ENCODE peak calls at places on chromosomes 2 and 18, in four cellular contexts. One of them, this sample, is unnamed.

GRCh38 chr2:224904390-224904789 is 137.9 kb downstream of the DOCK10 start:
- DNase-seq in right cardiac atrium: no peak
- DNase-seq in esophagus squamous epithelium: no peak
- DNase-seq in mammary epithelial cell: peak
- DNase-seq in this sample: no peak

GRCh38 chr2:54520687-54521086 is 64.6 kb downstream of the SPTBN1 start:
- DNase-seq in right cardiac atrium: no peak
- DNase-seq in esophagus squamous epithelium: no peak
- DNase-seq in mammary epithelial cell: peak
- DNase-seq in this sample: no peak

GRCh38 chr18:9082763-9083510 is 19.6 kb upstream of the NDUFV2 start:
- DNase-seq in right cardiac atrium: no peak
- DNase-seq in esophagus squamous epithelium: no peak
- DNase-seq in mammary epithelial cell: no peak
- DNase-seq in this sample: no peak

GRCh38 chr18:78766651-78767533 is 212.7 kb upstream of the SALL3 start:
- DNase-seq in right cardiac atrium: no peak
- DNase-seq in esophagus squamous epithelium: no peak
- DNase-seq in mammary epithelial cell: no peak
- DNase-seq in this sample: no peak

GRCh38 chr2:221610675-221611074 is 38.6 kb upstream of the EPHA4 start:
- DNase-seq in right cardiac atrium: no peak
- DNase-seq in esophagus squamous epithelium: no peak
- DNase-seq in mammary epithelial cell: no peak
- DNase-seq in this sample: no peak

GRCh38 chr2:16604236-16604635 is 61.4 kb downstream of the CYRIA start:
- DNase-seq in right cardiac atrium: no peak
- DNase-seq in esophagus squamous epithelium: no peak
- DNase-seq in mammary epithelial cell: peak
- DNase-seq in this sample: no peak

GRCh38 chr2:207869784-207870778 is 100.4 kb upstream of the FZD5 start:
- DNase-seq in right cardiac atrium: no peak
- DNase-seq in esophagus squamous epithelium: no peak
- DNase-seq in mammary epithelial cell: peak
- DNase-seq in this sample: no peak

GRCh38 chr2:129716781-129717559 is 262.5 kb upstream of the RAB6C start:
- DNase-seq in right cardiac atrium: no peak
- DNase-seq in esophagus squamous epithelium: no peak
- DNase-seq in mammary epithelial cell: no peak
- DNase-seq in this sample: no peak

GRCh38 chr2:192697880-192698279 is 503.1 kb upstream of the TMEFF2 start:
- DNase-seq in right cardiac atrium: no peak
- DNase-seq in esophagus squamous epithelium: no peak
- DNase-seq in mammary epithelial cell: no peak
- DNase-seq in this sample: no peak

GRCh38 chr2:189516546-189516945 is 64.0 kb downstream of the SLC40A1 start:
- DNase-seq in right cardiac atrium: no peak
- DNase-seq in esophagus squamous epithelium: no peak
- DNase-seq in mammary epithelial cell: no peak
- DNase-seq in this sample: no peak

GRCh38 chr2:234979204-234980167 is 27.7 kb downstream of the SH3BP4 start:
- DNase-seq in right cardiac atrium: peak
- DNase-seq in esophagus squamous epithelium: no peak
- DNase-seq in mammary epithelial cell: no peak
- DNase-seq in this sample: peak

GRCh38 chr18:43886341-43886740 is 609.1 kb upstream of the SYT4 start:
- DNase-seq in right cardiac atrium: no peak
- DNase-seq in esophagus squamous epithelium: no peak
- DNase-seq in mammary epithelial cell: no peak
- DNase-seq in this sample: no peak

GRCh38 chr2:239532859-239533258 is 132.0 kb upstream of the HDAC4 start:
- DNase-seq in right cardiac atrium: no peak
- DNase-seq in esophagus squamous epithelium: no peak
- DNase-seq in mammary epithelial cell: no peak
- DNase-seq in this sample: no peak

GRCh38 chr2:237283136-237283928 is 130.6 kb downstream of the COL6A3 start:
- DNase-seq in right cardiac atrium: no peak
- DNase-seq in esophagus squamous epithelium: no peak
- DNase-seq in mammary epithelial cell: no peak
- DNase-seq in this sample: no peak

GRCh38 chr2:158205215-158205614 is 103.5 kb downstream of the UPP2 start:
- DNase-seq in right cardiac atrium: no peak
- DNase-seq in esophagus squamous epithelium: no peak
- DNase-seq in mammary epithelial cell: no peak
- DNase-seq in this sample: no peak

GRCh38 chr2:190088917-190089316 is 26.4 kb upstream of the MSTN start:
- DNase-seq in right cardiac atrium: no peak
- DNase-seq in esophagus squamous epithelium: no peak
- DNase-seq in mammary epithelial cell: peak
- DNase-seq in this sample: no peak

GRCh38 chr2:138059967-138060635 is 95.8 kb downstream of the HNMT start:
- DNase-seq in right cardiac atrium: peak
- DNase-seq in esophagus squamous epithelium: no peak
- DNase-seq in mammary epithelial cell: peak
- DNase-seq in this sample: peak

GRCh38 chr2:150978053-150978452 is 283.6 kb downstream of the RBM43 start:
- DNase-seq in right cardiac atrium: no peak
- DNase-seq in esophagus squamous epithelium: no peak
- DNase-seq in mammary epithelial cell: no peak
- DNase-seq in this sample: no peak

GRCh38 chr18:79579807-79580480 is 99.7 kb upstream of the CTDP1 start:
- DNase-seq in right cardiac atrium: peak
- DNase-seq in esophagus squamous epithelium: no peak
- DNase-seq in mammary epithelial cell: no peak
- DNase-seq in this sample: peak

GRCh38 chr2:174341301-174341994 is 6.7 kb downstream of the SP9 start:
- DNase-seq in right cardiac atrium: peak
- DNase-seq in esophagus squamous epithelium: peak
- DNase-seq in mammary epithelial cell: peak
- DNase-seq in this sample: peak

GRCh38 chr2:121199281-121200010 is 85.6 kb downstream of the TFCP2L1 start:
- DNase-seq in right cardiac atrium: no peak
- DNase-seq in esophagus squamous epithelium: no peak
- DNase-seq in mammary epithelial cell: no peak
- DNase-seq in this sample: no peak

GRCh38 chr2:217974389-217975005 is 28.3 kb downstream of the TNS1 start:
- DNase-seq in right cardiac atrium: no peak
- DNase-seq in esophagus squamous epithelium: no peak
- DNase-seq in mammary epithelial cell: no peak
- DNase-seq in this sample: no peak

GRCh38 chr2:168920504-168921157 is 19.5 kb downstream of the G6PC2 start:
- DNase-seq in right cardiac atrium: no peak
- DNase-seq in esophagus squamous epithelium: no peak
- DNase-seq in mammary epithelial cell: no peak
- DNase-seq in this sample: no peak

GRCh38 chr2:186256540-186256939 is 229.5 kb upstream of the ZC3H15 start:
- DNase-seq in right cardiac atrium: no peak
- DNase-seq in esophagus squamous epithelium: no peak
- DNase-seq in mammary epithelial cell: peak
- DNase-seq in this sample: no peak

GRCh38 chr2:32064713-32065112 is 1.4 kb downstream of the SPAST start:
- DNase-seq in right cardiac atrium: no peak
- DNase-seq in esophagus squamous epithelium: no peak
- DNase-seq in mammary epithelial cell: no peak
- DNase-seq in this sample: no peak

GRCh38 chr2:204339212-204339715 is 206.0 kb upstream of the PARD3B start:
- DNase-seq in right cardiac atrium: no peak
- DNase-seq in esophagus squamous epithelium: no peak
- DNase-seq in mammary epithelial cell: no peak
- DNase-seq in this sample: no peak

GRCh38 chr2:27212626-27213471 is 781 bp upstream of the SLC5A6 start:
- DNase-seq in right cardiac atrium: no peak
- DNase-seq in esophagus squamous epithelium: no peak
- DNase-seq in mammary epithelial cell: peak
- DNase-seq in this sample: no peak

GRCh38 chr2:3432067-3432466 is 52.6 kb downstream of the TRAPPC12 start:
- DNase-seq in right cardiac atrium: no peak
- DNase-seq in esophagus squamous epithelium: no peak
- DNase-seq in mammary epithelial cell: no peak
- DNase-seq in this sample: no peak

GRCh38 chr2:35023545-35023944 is 1332.0 kb upstream of the CRIM1 start:
- DNase-seq in right cardiac atrium: no peak
- DNase-seq in esophagus squamous epithelium: no peak
- DNase-seq in mammary epithelial cell: no peak
- DNase-seq in this sample: no peak

GRCh38 chr2:74921236-74921736 is 37.2 kb upstream of the POLE4 start:
- DNase-seq in right cardiac atrium: no peak
- DNase-seq in esophagus squamous epithelium: no peak
- DNase-seq in mammary epithelial cell: no peak
- DNase-seq in this sample: no peak
- H3K27ac ChIP-seq in right cardiac atrium: no peak
- H3K27ac ChIP-seq in esophagus squamous epithelium: no peak
- H3K27ac ChIP-seq in mammary epithelial cell: no peak
- H3K27ac ChIP-seq in this sample: no peak

GRCh38 chr2:85887566-85888019 is 1.2 kb downstream of the ST3GAL5 start:
- DNase-seq in right cardiac atrium: peak
- DNase-seq in esophagus squamous epithelium: peak
- DNase-seq in mammary epithelial cell: peak
- DNase-seq in this sample: peak

GRCh38 chr2:85890522-85891176 is 1.9 kb upstream of the ST3GAL5 start:
- DNase-seq in right cardiac atrium: no peak
- DNase-seq in esophagus squamous epithelium: no peak
- DNase-seq in mammary epithelial cell: no peak
- DNase-seq in this sample: no peak

GRCh38 chr2:85888020-85888744 is 608 bp downstream of the ST3GAL5 start:
- DNase-seq in right cardiac atrium: peak
- DNase-seq in esophagus squamous epithelium: no peak
- DNase-seq in mammary epithelial cell: no peak
- DNase-seq in this sample: no peak

GRCh38 chr2:85889648-85890281 is 975 bp upstream of the ST3GAL5 start:
- DNase-seq in right cardiac atrium: no peak
- DNase-seq in esophagus squamous epithelium: no peak
- DNase-seq in mammary epithelial cell: no peak
- DNase-seq in this sample: no peak

DNA sequence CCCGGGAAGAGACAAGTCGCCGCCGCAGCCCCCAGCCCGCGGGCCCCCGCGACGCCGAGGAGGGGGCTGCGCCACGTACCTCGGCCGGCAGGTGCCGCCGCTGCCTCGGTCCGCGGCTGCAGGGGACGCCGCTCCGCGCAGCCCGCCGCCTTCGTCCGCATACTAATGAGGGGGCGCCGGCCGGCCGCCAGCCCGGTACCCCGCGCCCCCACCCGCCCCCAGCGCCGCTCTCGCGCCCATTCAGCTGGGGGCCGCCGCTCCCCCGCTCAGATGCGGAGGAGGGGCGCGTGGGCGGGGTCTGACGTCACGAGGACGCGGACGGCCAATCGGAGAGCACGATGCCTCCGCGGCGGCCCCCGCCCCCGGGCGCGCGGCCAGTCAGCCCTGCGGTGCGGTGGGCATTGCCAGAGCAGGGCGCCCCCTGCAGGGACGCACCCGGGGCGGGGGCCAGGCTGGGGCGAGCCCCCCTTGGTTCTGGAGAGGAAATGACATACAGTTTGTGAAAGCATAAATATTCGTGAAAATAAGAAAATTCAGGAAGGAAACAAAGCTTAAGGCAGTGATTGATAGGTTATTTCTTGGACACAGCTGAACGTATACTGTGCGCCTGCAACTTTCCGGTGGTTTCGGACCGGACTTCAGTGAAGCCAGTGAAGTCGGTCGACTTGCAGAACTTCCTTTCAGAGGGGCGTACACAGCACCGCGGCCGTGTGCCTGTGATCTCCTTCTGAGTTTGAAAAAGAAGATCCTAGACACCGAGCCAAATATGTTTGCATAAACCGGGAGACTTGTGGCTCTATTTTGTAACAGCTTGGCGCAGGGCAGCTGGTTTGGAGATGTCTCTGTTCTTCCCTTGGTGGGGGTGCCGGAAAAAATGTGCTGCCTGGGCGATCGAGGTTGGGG is at the start of gene ST3GAL5:
- DNase-seq in right cardiac atrium: peak
- DNase-seq in esophagus squamous epithelium: peak
- DNase-seq in mammary epithelial cell: peak
- DNase-seq in this sample: peak
- H3K27ac ChIP-seq in right cardiac atrium: peak
- H3K27ac ChIP-seq in esophagus squamous epithelium: peak
- H3K27ac ChIP-seq in mammary epithelial cell: peak
- H3K27ac ChIP-seq in this sample: peak

DNA sequence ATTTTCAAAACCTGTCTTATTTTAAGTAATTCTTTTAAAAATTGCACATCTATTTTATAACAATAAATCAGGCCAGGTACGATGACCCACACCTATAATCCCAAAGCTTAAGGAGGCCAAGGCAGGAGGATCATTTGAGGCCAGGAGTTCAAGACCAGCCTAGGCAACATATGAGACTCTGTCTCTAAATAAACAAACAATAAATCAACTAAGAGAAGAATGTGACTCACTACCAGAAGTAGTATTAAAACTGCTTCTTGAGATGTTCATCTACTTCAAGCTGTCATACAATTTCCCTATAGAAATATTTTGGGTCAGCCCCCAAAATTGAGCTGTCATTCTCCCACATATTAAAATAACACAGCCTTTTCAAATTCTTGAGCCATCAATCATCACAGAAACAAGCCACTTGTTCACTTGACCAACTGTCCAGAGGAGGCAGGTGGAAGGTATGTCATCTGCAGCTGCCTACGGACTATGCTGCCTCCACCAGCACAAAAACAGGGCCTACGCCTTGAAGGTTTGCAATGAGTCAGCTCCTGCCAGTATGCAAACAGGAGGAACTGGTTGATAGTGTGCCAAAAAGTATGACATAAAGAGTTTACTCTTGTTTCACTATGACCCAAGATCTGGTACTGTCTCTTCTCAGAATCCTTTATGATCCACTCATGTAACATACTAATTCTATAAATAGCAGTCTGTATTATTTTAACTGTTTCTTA is 33.6 kb downstream of the KIDINS220 start:
- DNase-seq in right cardiac atrium: no peak
- DNase-seq in esophagus squamous epithelium: no peak
- DNase-seq in mammary epithelial cell: peak
- DNase-seq in this sample: no peak
- H3K27ac ChIP-seq in right cardiac atrium: no peak
- H3K27ac ChIP-seq in esophagus squamous epithelium: peak
- H3K27ac ChIP-seq in mammary epithelial cell: no peak
- H3K27ac ChIP-seq in this sample: no peak

DNA sequence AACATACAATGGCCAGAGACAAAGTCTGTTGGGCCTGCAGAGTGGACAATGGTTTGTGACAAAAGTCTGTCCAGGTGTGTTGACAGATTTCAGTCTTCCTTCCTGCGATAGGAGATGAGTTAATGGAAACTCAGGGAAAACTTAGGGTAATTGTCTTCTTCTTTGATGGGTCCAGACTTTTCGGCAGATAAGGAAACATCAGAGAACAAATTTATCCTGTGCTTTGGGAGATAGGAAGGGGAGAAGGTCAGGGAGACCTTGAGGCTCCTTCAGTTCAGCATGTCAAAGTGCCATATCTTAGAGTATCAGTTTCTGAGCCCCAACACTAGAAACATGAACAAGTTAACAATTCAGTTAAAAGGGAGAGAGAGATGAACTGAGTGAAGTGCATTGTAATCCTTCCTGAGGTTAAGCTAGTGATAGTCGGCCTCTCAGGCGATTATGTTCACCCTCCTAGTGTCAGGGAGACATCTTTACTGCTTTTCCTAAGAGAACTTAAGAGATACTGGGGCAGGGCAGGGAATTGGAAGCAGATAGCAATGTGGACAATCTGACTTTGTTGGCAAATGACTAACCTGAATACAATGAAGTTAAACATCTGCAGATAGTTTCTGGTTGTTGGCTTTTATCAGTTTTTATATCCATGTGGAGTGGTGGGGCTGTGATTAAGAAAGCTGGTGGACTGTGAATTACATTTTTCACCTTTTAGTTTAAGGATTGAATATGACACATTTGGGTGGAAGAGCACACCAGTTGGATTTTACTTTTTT is 248.8 kb upstream of the FN1 start:
- DNase-seq in right cardiac atrium: no peak
- DNase-seq in esophagus squamous epithelium: no peak
- DNase-seq in mammary epithelial cell: peak
- DNase-seq in this sample: no peak
- H3K27ac ChIP-seq in right cardiac atrium: no peak
- H3K27ac ChIP-seq in esophagus squamous epithelium: no peak
- H3K27ac ChIP-seq in mammary epithelial cell: no peak
- H3K27ac ChIP-seq in this sample: no peak

This sample was measured in aorta.